ENCODE peak calls at places on chromosomes 1 and 21, in five cellular contexts. Y is cardiac muscle cell, G is PC-9, D is neuronal stem cell, X is sigmoid colon. Z is an unnamed sample. For H3K36me3, the result is how much of the 10 kb centered on the place peaks cover.

GRCh38 chr1:225580180-225581099 is 72.5 kb downstream of the ENAH start:
- DNase-seq in X (no peak), D (no peak), G (no peak), Y (no peak), Z (no peak)

GRCh38 chr1:240539031-240539430 is 72.9 kb downstream of the GREM2 start:
- DNase-seq in D (no peak), Y (no peak), G (no peak), X (no peak), Z (peak)

GRCh38 chr1:9085306-9085940 is 16.0 kb upstream of the SLC2A5 start:
- DNase-seq in X (no peak), D (no peak), G (no peak), Y (no peak), Z (no peak)

GRCh38 chr1:8661185-8662110 is 156.0 kb downstream of the RERE start:
- DNase-seq in X (peak), Y (no peak), D (no peak), G (peak), Z (peak)

GRCh38 chr21:31293986-31294385 is 50.1 kb downstream of the TIAM1 start:
- DNase-seq in D (peak), X (no peak), Y (no peak), G (peak), Z (peak)

GRCh38 chr1:244052011-244052727 is 1.1 kb downstream of the ZBTB18 start:
- DNase-seq in D (no peak), Y (no peak), X (no peak), G (no peak), Z (no peak)

GRCh38 chr1:99003911-99004269 is 771 bp downstream of the PLPPR5 start:
- DNase-seq in Y (peak), G (no peak), D (no peak), X (no peak), Z (no peak)

GRCh38 chr1:51313961-51314777 is 16.2 kb downstream of the TTC39A start:
- DNase-seq in X (no peak), Y (no peak), D (no peak), G (peak), Z (peak)

GRCh38 chr21:40846566-40847411 is at the start of gene DSCAM:
- DNase-seq in Y (peak), G (no peak), D (peak), X (no peak), Z (peak)

GRCh38 chr1:43529206-43529731 is 1.4 kb upstream of the PTPRF start:
- DNase-seq in G (peak), D (peak), X (peak), Y (peak), Z (peak)

GRCh38 chr1:203858055-203858454 is 3.3 kb upstream of the SNRPE start:
- DNase-seq in Y (no peak), D (no peak), X (no peak), G (peak), Z (peak)

GRCh38 chr1:173527151-173527826 is 50.2 kb downstream of the PRDX6 start:
- DNase-seq in Y (peak), D (no peak), X (no peak), G (peak), Z (no peak)

GRCh38 chr1:103525114-103525606 is 339 bp upstream of the RNPC3 start:
- DNase-seq in Y (peak), D (peak), G (peak), X (no peak), Z (peak)

GRCh38 chr1:244336232-244336899 is 115.3 kb downstream of the ADSS2 start:
- DNase-seq in G (no peak), D (no peak), X (no peak), Y (no peak), Z (no peak)

GRCh38 chr1:11561740-11562139 is 82.8 kb downstream of the DISP3 start:
- DNase-seq in Y (no peak), X (no peak), D (no peak), G (no peak), Z (no peak)

GRCh38 chr1:175095978-175096611 is 28.5 kb downstream of the TNN start:
- DNase-seq in Y (no peak), G (no peak), X (no peak), D (no peak), Z (no peak)

GRCh38 chr1:201190005-201190404 is 619 bp upstream of the IGFN1 start:
- DNase-seq in Y (no peak), G (no peak), D (no peak), X (no peak), Z (no peak)

GRCh38 chr1:18480315-18481189 is at the start of gene KLHDC7A:
- DNase-seq in Y (peak), G (peak), D (peak), X (peak), Z (peak)

GRCh38 chr1:92480813-92481597 is 5.7 kb downstream of the GFI1 start:
- DNase-seq in G (no peak), D (peak), X (no peak), Y (peak), Z (no peak)

GRCh38 chr1:1204998-1205768 is 1.2 kb downstream of the TNFRSF18 start:
- DNase-seq in X (no peak), D (no peak), Y (no peak), G (no peak), Z (no peak)

GRCh38 chr1:154344977-154345837 is 19.9 kb downstream of the ATP8B2 start:
- DNase-seq in X (no peak), G (no peak), D (no peak), Y (peak), Z (peak)

GRCh38 chr1:2294033-2294640 is 66.0 kb downstream of the SKI start:
- DNase-seq in D (no peak), X (no peak), G (no peak), Y (no peak), Z (no peak)

GRCh38 chr1:23651069-23651808 is 40.4 kb upstream of the RPL11 start:
- DNase-seq in D (no peak), X (peak), Y (no peak), G (no peak), Z (peak)

GRCh38 chr1:9537863-9538668 is 1.2 kb upstream of the SLC25A33 start:
- DNase-seq in G (no peak), D (no peak), X (no peak), Y (no peak), Z (no peak)

GRCh38 chr1:112646225-112646624 is 26.6 kb downstream of the CAPZA1 start:
- DNase-seq in G (no peak), D (no peak), X (no peak), Y (no peak), Z (no peak)

GRCh38 chr1:53545663-53546408 is 86.6 kb downstream of the DMRTB1 start:
- DNase-seq in G (no peak), X (peak), Y (no peak), D (no peak), Z (peak)

GRCh38 chr1:55775007-55775406 is 559.8 kb upstream of the USP24 start:
- DNase-seq in G (no peak), Y (no peak), D (no peak), X (no peak), Z (no peak)

GRCh38 chr21:35053356-35054096 is 4.4 kb upstream of the RUNX1 start:
- DNase-seq in G (no peak), X (peak), Y (peak), D (no peak), Z (no peak)

GRCh38 chr1:7475691-7476090 is 295.4 kb upstream of the VAMP3 start:
- DNase-seq in G (no peak), D (no peak), Y (no peak), X (no peak), Z (no peak)

GRCh38 chr1:15734296-15734695 is 1.8 kb upstream of the SLC25A34 start:
- DNase-seq in D (no peak), Y (no peak), G (no peak), X (no peak), Z (no peak)

GRCh38 chr1:15731735-15732685 is 4.0 kb upstream of the SLC25A34 start:
- DNase-seq in Y (no peak), X (no peak), G (no peak), D (no peak), Z (no peak)

GRCh38 chr1:15733726-15734226 is 2.3 kb upstream of the SLC25A34 start:
- DNase-seq in X (no peak), D (no peak), Y (no peak), G (no peak), Z (no peak)

GRCh38 chr1:15733218-15733725 is 2.8 kb upstream of the SLC25A34 start:
- DNase-seq in Y (no peak), D (no peak), G (no peak), X (no peak), Z (no peak)

GRCh38 chr1:15732686-15733081 is 3.4 kb upstream of the SLC25A34 start:
- DNase-seq in X (no peak), D (no peak), G (no peak), Y (no peak), Z (no peak)
- H3K36me3 ChIP-seq in X (half or more), D (half or more), G (under half), Y (under half), Z (under half)

GRCh38 chr1:109630881-109631512 is 11.4 kb downstream of the AMPD2 start:
- DNase-seq in G (peak), D (no peak), X (no peak), Y (no peak), Z (no peak)
- H3K36me3 ChIP-seq in G (under half), D (half or more), X (under half), Y (under half), Z (half or more)

DNA sequence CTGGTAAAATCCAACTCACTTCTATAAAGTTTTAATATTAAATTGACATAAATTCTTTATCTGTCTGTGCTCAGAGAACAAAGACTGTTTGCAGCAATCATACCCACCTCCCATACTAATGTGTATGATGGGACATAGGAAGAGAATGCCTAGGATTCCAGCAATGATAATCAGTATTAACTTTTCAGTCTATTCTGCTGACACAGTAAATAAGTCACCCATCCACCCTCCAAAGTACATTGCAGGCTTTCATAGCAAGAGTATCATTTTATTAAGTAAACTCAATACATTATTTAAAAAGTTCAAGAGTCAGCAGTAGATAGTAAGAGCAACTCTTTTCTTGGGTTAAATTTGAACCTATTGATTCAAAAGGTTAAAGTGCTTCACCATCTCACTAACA is 8.8 kb downstream of the RBM34 start:
- DNase-seq in D (no peak), X (no peak), Y (no peak), G (no peak), Z (no peak)
- H3K36me3 ChIP-seq in D (half or more), X (under half), Y (under half), G (under half), Z (half or more)

DNA sequence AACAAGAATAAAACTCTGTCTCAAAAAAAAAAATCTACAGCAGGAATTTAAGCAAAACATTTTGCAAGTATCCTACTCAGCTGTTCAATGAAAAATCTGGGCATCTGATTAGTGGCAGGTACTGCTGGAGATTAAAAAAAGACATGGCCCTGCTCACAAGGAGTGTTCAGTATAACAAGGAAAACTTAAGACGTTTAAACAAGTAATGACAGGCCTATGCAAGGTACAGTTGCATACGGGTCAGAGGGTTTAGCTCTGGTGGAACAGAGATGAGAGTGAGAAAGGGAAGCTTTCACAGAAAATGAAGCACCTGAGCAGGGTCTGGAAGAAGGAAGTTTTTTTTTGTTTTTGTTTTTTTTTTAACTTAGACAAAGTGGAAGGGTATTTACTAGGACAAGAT is 23.0 kb downstream of the SNRNP40 start:
- DNase-seq in X (no peak), G (no peak), D (no peak), Y (no peak), Z (no peak)
- H3K36me3 ChIP-seq in X (under half), G (under half), D (half or more), Y (under half), Z (half or more)

GRCh38 chr1:167545349-167545748 is 8.2 kb downstream of the CREG1 start:
- DNase-seq in G (no peak), X (no peak), Y (no peak), D (no peak), Z (no peak)

GRCh38 chr1:167544447-167544846 is 9.1 kb downstream of the CREG1 start:
- DNase-seq in Y (no peak), X (no peak), G (peak), D (no peak), Z (no peak)

GRCh38 chr1:167548059-167548932 is 5.3 kb downstream of the CREG1 start:
- DNase-seq in X (no peak), G (no peak), D (no peak), Y (no peak), Z (no peak)

GRCh38 chr1:167543566-167543965 is 10.0 kb downstream of the CREG1 start:
- DNase-seq in X (no peak), Y (no peak), D (no peak), G (no peak), Z (no peak)

GRCh38 chr1:167546935-167547334 is 6.6 kb downstream of the CREG1 start:
- DNase-seq in D (no peak), Y (no peak), G (no peak), X (no peak), Z (no peak)
- H3K36me3 ChIP-seq in D (under half), Y (under half), G (under half), X (under half), Z (under half)

GRCh38 chr1:226989081-226989747 is 49.1 kb downstream of the COQ8A start:
- DNase-seq in Y (no peak), X (peak), G (no peak), D (no peak), Z (no peak)

GRCh38 chr1:226987179-226987536 is 47.1 kb downstream of the COQ8A start:
- DNase-seq in D (no peak), X (no peak), G (no peak), Y (no peak), Z (no peak)

GRCh38 chr1:226988337-226988672 is 48.2 kb downstream of the COQ8A start:
- DNase-seq in X (peak), G (no peak), D (no peak), Y (no peak), Z (no peak)

GRCh38 chr1:226986496-226987178 is 46.5 kb downstream of the COQ8A start:
- DNase-seq in D (no peak), X (peak), Y (no peak), G (no peak), Z (no peak)

GRCh38 chr1:226987623-226988336 is 47.7 kb downstream of the COQ8A start:
- DNase-seq in X (peak), G (no peak), Y (no peak), D (no peak), Z (no peak)
- H3K36me3 ChIP-seq in X (under half), G (under half), Y (under half), D (under half), Z (under half)

GRCh38 chr1:27418326-27418761 is 25.9 kb downstream of the GPR3 start:
- DNase-seq in D (no peak), G (no peak), X (peak), Y (peak), Z (peak)
- H3K36me3 ChIP-seq in D (half or more), G (under half), X (under half), Y (under half), Z (half or more)

GRCh38 chr1:224387302-224387912 is 30.7 kb downstream of the CNIH4 start:
- DNase-seq in Y (no peak), G (no peak), D (no peak), X (no peak), Z (no peak)

GRCh38 chr1:224390517-224390916 is 33.8 kb downstream of the CNIH4 start:
- DNase-seq in D (no peak), G (no peak), Y (no peak), X (no peak), Z (no peak)

GRCh38 chr1:224392411-224393249 is 36.0 kb downstream of the CNIH4 start:
- DNase-seq in Y (no peak), X (no peak), G (no peak), D (no peak), Z (no peak)

GRCh38 chr1:224393331-224393730 is 36.7 kb downstream of the CNIH4 start:
- DNase-seq in G (no peak), X (no peak), Y (no peak), D (no peak), Z (no peak)

DNA sequence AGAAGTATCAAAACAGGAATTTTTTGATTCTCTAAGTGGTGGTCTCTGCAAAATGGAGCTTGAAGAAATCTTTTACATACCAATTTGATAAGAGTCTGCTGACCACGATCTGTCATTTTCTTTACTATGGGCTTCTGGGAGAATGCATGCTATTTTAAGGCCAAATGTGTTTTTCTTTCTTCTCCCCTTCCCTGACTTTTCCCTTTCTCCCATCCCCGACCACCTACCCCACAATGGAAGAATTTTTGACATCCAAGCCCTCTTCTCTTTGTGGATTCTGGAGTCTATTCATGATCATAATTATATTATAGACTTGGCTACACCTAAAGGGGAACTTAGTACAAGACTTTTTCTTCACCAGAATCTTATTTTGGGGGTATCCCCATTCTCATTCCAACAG is 31.3 kb downstream of the CNIH4 start:
- DNase-seq in X (no peak), D (no peak), G (no peak), Y (no peak), Z (no peak)
- H3K36me3 ChIP-seq in X (under half), D (half or more), G (half or more), Y (under half), Z (half or more)

GRCh38 chr1:157519451-157519850 is 32.9 kb downstream of the FCRL5 start:
- DNase-seq in X (no peak), Y (no peak), G (no peak), D (no peak), Z (no peak)

GRCh38 chr1:157517026-157517425 is 35.3 kb downstream of the FCRL5 start:
- DNase-seq in D (no peak), X (no peak), Y (no peak), G (no peak), Z (no peak)

GRCh38 chr1:157521056-157521455 is 31.3 kb downstream of the FCRL5 start:
- DNase-seq in G (no peak), Y (no peak), D (no peak), X (no peak), Z (no peak)

GRCh38 chr1:157523774-157524501 is 28.4 kb downstream of the FCRL5 start:
- DNase-seq in D (no peak), X (no peak), G (no peak), Y (no peak), Z (no peak)

GRCh38 chr1:157520386-157520935 is 31.9 kb downstream of the FCRL5 start:
- DNase-seq in G (no peak), D (no peak), Y (no peak), X (no peak), Z (no peak)
- H3K36me3 ChIP-seq in G (under half), D (under half), Y (under half), X (under half), Z (under half)

DNA sequence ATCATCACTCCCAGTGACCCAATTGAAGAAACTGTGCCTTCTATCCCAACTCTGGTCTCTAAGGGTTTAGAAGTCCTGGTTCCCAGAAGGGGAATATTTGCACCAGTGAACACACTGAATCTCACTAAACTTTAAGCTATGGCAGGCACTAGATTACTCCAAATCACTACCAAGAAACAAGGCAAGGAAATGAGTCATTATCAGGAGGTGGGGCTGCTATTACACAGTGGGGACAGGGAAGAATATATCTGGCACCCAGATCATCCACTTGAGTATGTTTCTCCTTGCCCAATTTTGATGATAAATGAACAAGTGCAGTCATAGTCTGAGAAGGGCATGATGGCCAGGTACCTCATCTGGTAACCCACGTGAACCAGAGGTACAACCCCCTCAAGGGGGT is 7.0 kb downstream of the MRPL9 start:
- DNase-seq in X (no peak), Y (no peak), G (no peak), D (no peak), Z (no peak)
- H3K36me3 ChIP-seq in X (under half), Y (under half), G (under half), D (under half), Z (under half)